ENCODE peak calls at places on chromosomes 11 and 22, in four cellular contexts. I, Z, K and V are unnamed samples.

GRCh38 chr22:37639771-37640590 is 512 bp downstream of the SH3BP1 start:
- DNase-seq in I (no peak), Z (peak; percentile 67), K (no peak), V (peak; percentile 58)

GRCh38 chr11:3942956-3943497 is 87.6 kb downstream of the STIM1 start:
- DNase-seq in I (no peak), Z (no peak), K (no peak), V (no peak)

GRCh38 chr11:32056445-32056844 is 34.4 kb upstream of the RCN1 start:
- DNase-seq in I (no peak), Z (no peak), K (no peak), V (no peak)

GRCh38 chr11:119832536-119832935 is 103.5 kb upstream of the NECTIN1 start:
- DNase-seq in I (peak; percentile 5), Z (peak; percentile 59), K (no peak), V (peak; percentile 56)

GRCh38 chr11:94910779-94911178 is 62.6 kb downstream of the CWC15 start:
- DNase-seq in I (peak; percentile 88), Z (no peak), K (no peak), V (no peak)

GRCh38 chr11:112844530-112844929 is 116.7 kb upstream of the NCAM1 start:
- DNase-seq in I (no peak), Z (peak; percentile 24), K (no peak), V (no peak)

GRCh38 chr22:23181763-23182288 is 1.5 kb downstream of the BCR start:
- DNase-seq in I (no peak), Z (peak; percentile 28), K (no peak), V (no peak)

GRCh38 chr11:15985127-15985862 is 371.1 kb downstream of the SOX6 start:
- DNase-seq in I (no peak), Z (no peak), K (no peak), V (no peak)

GRCh38 chr11:62921573-62922188 is 518 bp upstream of the CHRM1 start:
- DNase-seq in I (peak; percentile 17), Z (no peak), K (no peak), V (no peak)

GRCh38 chr22:19121631-19122142 is 525 bp downstream of the DGCR2 start:
- DNase-seq in I (peak; percentile 7), Z (peak; percentile 59), K (no peak), V (peak; percentile 53)

GRCh38 chr22:32897400-32897799 is 95.9 kb downstream of the TIMP3 start:
- DNase-seq in I (peak; percentile 43), Z (peak; percentile 62), K (no peak), V (no peak)

GRCh38 chr11:63635762-63636465 is 21.7 kb upstream of the PLAAT3 start:
- DNase-seq in I (peak; percentile 63), Z (peak; percentile 88), K (peak; percentile 17), V (peak; percentile 67)

GRCh38 chr22:19981171-19981960 is 35.3 kb downstream of the ARVCF start:
- DNase-seq in I (no peak), Z (no peak), K (no peak), V (no peak)

GRCh38 chr11:126007263-126007662 is 55.4 kb downstream of the CDON start:
- DNase-seq in I (peak; percentile 35), Z (no peak), K (no peak), V (no peak)

GRCh38 chr11:126012852-126013251 is 49.8 kb downstream of the CDON start:
- DNase-seq in I (no peak), Z (no peak), K (no peak), V (no peak)

GRCh38 chr11:126006068-126006467 is 56.6 kb downstream of the CDON start:
- DNase-seq in I (no peak), Z (no peak), K (no peak), V (no peak)

GRCh38 chr11:126011220-126011619 is 51.4 kb downstream of the CDON start:
- DNase-seq in I (no peak), Z (no peak), K (no peak), V (no peak)

DNA sequence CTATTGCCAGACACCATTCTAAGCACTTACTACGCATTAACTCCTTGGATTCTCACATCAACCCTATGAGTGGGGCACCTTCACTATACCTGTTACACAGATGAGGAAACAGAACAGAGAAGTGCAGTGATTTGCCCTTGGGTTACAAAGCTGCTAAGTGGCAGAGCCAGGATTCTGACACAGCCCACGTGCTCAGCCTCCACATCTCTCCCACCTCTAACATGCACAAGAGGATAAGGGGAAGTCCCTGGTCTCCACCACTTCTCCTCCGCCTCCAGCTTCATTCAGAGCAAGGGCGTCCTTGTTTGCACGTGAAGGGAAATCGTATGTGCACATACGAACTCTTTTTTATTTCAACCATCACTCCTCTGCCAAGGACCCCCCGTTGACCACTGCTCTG is 53.7 kb downstream of the CDON start:
- DNase-seq in I (no peak), Z (no peak), K (no peak), V (no peak)
- H4K5ac ChIP-seq in I (no peak overlapping the region), Z (no peak overlapping the region), K (no peak overlapping the region), V (no peak overlapping the region)

GRCh38 chr11:12684354-12684753 is 10.1 kb downstream of the TEAD1 start:
- DNase-seq in I (no peak), Z (no peak), K (no peak), V (no peak)
- H4K8ac ChIP-seq in I (no peak overlapping the region), Z (no peak overlapping the region), K (no peak overlapping the region), V (no peak overlapping the region)

DNA sequence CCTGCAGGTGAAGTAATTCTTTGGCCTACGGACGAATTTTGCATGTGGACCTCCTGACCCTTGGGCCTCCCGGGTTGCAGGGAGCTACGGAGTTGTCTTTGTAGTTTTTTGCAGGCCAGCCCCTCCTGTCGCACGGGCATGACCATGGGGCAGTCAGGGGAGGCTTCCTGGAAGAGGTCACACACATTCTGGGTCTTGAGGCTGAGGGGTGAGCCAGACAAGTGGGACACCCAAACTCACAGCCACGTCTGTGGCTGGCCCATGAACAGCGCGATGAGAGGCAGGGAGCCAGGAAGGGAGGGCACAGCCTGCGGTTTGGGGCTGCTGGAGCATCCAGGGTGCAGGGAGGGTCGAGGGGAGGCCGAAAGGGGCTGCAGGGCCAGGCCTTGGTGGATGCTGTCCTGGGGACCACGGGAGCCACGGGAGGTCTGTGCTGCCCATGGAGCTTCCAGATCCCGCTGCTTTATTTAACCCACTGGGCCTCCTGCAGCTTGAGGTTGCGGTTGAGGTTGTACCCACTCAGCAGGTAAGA is 78.9 kb downstream of the FBLN1 start:
- DNase-seq in I (no peak), Z (no peak), K (no peak), V (no peak)
- H4K5ac ChIP-seq in I (no peak overlapping the region), Z (no peak overlapping the region), K (no peak overlapping the region), V (no peak overlapping the region)

DNA sequence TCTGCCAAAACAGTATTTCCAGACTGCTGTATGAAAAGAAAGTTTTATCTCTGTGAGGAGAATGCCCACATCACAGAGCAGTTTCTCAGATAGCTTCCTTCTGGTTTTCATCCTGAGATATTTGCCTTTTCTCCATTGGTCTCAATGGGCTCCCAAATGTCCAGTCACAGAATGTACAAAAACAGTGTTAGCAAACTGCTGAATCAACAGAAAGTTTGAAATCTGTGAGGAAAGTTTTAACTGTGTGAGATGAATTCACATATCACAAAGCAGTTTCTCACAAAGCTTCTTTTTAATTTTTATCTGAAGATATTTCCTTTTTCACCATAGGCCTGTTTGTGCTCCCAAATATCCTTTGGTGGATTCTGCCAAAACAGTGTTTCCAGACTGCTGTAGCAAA is 207.2 kb upstream of the TRIM48 start:
- DNase-seq in I (no peak), Z (no peak), K (no peak), V (no peak)
- H4K8ac ChIP-seq in I (no peak overlapping the region), Z (no peak overlapping the region), K (no peak overlapping the region), V (no peak overlapping the region)

DNA sequence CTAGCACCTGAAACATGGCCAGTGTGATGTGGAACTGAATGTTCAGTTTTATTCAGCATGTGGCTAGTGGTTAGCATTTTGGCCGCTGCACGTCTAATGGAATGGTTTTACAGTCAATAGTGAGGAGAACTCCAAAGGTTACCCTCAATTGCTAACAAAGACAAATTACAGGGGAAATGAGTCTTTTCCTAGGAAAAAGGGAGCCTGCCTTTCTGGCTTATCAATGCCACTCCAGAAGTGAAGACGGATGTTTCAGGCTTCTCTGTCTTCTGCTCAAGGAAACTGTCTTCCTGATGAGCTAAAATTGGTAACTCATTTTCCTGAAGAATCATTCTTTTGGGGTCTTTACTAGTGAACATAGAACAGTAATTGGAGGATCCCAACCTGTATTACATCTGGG is 84.3 kb upstream of the CRTAM start:
- DNase-seq in I (no peak), Z (no peak), K (no peak), V (no peak)
- H4K5ac ChIP-seq in I (no peak overlapping the region), Z (no peak overlapping the region), K (no peak overlapping the region), V (no peak overlapping the region)

GRCh38 chr22:46738642-46738960 is 549 bp upstream of the CERK start:
- DNase-seq in I (no peak), Z (peak; percentile 48), K (no peak), V (no peak)
- H4K8ac ChIP-seq in I (peak overlapping the region; percentile 80), Z (peak overlapping the region; percentile 66), K (peak overlapping the region; percentile 68), V (no peak overlapping the region)

GRCh38 chr11:130459521-130459920 is 11.1 kb downstream of the ADAMTS15 start:
- DNase-seq in I (no peak), Z (no peak), K (no peak), V (no peak)

GRCh38 chr11:130464289-130464812 is 15.9 kb downstream of the ADAMTS15 start:
- DNase-seq in I (peak; percentile 42), Z (no peak), K (no peak), V (no peak)

GRCh38 chr11:130462101-130462885 is 13.8 kb downstream of the ADAMTS15 start:
- DNase-seq in I (no peak), Z (no peak), K (no peak), V (no peak)

GRCh38 chr11:130465259-130465658 is 16.8 kb downstream of the ADAMTS15 start:
- DNase-seq in I (peak; percentile 27), Z (no peak), K (no peak), V (no peak)

DNA sequence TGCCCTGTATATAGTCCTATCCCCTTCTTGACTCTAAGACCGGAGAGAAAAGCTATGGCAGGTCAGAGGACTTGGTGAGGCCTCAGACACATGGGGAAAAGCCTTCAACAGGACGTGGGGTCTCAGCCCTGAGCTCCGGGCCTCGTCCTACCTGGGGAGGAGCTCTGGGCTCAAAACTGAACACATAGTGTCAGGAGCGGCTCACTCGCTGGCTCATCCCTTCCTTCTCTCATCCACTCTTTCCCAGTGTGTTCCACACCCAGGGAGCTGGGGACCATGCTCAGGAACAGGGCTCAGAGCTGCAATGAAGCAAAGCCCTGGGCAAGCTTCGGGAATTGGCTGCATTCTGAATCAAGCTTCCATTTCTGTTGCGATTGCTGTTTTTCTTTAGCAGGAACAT is 14.5 kb downstream of the ADAMTS15 start:
- DNase-seq in I (no peak), Z (no peak), K (no peak), V (no peak)
- H4K5ac ChIP-seq in I (no peak overlapping the region), Z (no peak overlapping the region), K (no peak overlapping the region), V (no peak overlapping the region)

GRCh38 chr11:7254731-7255291 is 3.1 kb downstream of the SYT9 start:
- DNase-seq in I (no peak), Z (no peak), K (no peak), V (no peak)
- H4K8ac ChIP-seq in I (no peak overlapping the region), Z (no peak overlapping the region), K (no peak overlapping the region), V (no peak overlapping the region)

DNA sequence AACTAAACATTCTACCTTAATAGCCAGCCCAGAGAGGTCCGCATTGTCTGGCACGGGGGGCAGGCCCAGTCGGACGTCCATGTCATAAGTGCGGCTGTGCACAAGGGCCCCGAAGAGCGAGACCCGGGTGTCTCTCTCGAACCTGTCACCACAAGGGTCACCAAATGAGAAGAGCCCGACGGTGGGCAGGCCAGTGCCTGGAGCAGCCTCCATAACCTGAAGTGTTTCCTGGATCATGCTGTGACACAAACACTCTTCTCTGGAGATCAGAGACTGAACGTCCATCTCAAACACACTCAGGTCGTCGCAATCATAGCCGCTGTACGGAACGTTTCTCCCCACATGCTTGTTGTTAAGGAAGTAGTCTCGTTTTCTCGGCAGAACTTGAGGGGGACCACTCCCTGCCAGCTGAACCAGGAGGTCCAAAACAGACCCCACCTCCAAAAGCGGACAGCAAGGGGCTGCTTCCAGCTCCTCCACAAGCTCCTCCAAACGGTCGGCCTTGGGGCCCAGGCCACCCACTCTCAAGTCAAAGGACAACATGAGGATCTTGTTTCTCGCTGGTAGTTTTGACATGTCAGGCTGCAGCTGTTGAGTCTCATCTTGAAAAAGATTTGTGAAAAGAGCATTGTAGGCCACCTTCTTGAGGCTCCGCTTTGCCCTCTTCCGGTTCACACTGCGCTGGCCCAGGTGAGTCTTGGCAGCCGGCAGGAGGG is 961 bp downstream of the TUBGCP6 start:
- DNase-seq in I (peak; percentile 16), Z (no peak), K (no peak), V (no peak)
- H4K5ac ChIP-seq in I (no peak overlapping the region), Z (no peak overlapping the region), K (no peak overlapping the region), V (no peak overlapping the region)